ENCODE peak calls at places on chromosomes 7 and 10, in five cellular contexts. H is AG04450, W is PC-3, B is Calu3, E is cardiac fibroblast. Q is an unnamed sample.
A peak's percentile ranks its signal among the peaks of the same experiment; 100 is the strongest.

GRCh38 chr7:55019329-55019690 is 493 bp downstream of the EGFR start:
- DNase-seq in H (no peak), B (peak; percentile 78), W (peak; percentile 34), E (peak; percentile 42), Q (no peak)

GRCh38 chr7:101804642-101805401 is 12.6 kb upstream of the CUX1 start:
- DNase-seq in W (peak; percentile 53), H (no peak), E (no peak), B (peak; percentile 49), Q (no peak)

GRCh38 chr7:154794147-154794780 is 208.7 kb downstream of the PAXIP1 start:
- DNase-seq in H (no peak), B (no peak), E (no peak), W (peak; percentile 2), Q (no peak)

GRCh38 chr7:74020396-74020795 is 7.6 kb upstream of the ELN start:
- DNase-seq in W (no peak), B (no peak), H (no peak), E (no peak), Q (no peak)

GRCh38 chr10:66258693-66259092 is 667.1 kb upstream of the LRRTM3 start:
- DNase-seq in H (no peak), W (no peak), E (no peak), B (no peak), Q (no peak)

GRCh38 chr7:105691029-105691691 is 109.9 kb upstream of the EFCAB10 start:
- DNase-seq in B (no peak), H (peak; percentile 34), E (peak; percentile 52), W (peak; percentile 35), Q (peak; percentile 56)

GRCh38 chr7:47285860-47286491 is 295.9 kb downstream of the TNS3 start:
- DNase-seq in H (no peak), E (peak; percentile 17), B (no peak), W (no peak), Q (peak; percentile 93)

GRCh38 chr10:24727811-24728210 is 4.1 kb upstream of the ARHGAP21 start:
- DNase-seq in H (no peak), W (no peak), B (peak; percentile 14), E (peak; percentile 34), Q (no peak)

GRCh38 chr10:78774999-78775711 is 293.6 kb upstream of the ZMIZ1 start:
- DNase-seq in B (no peak), E (no peak), W (no peak), H (peak; percentile 23), Q (no peak)

GRCh38 chr10:70478191-70479160 is at the start of gene PALD1:
- DNase-seq in W (peak; percentile 70), E (peak; percentile 36), B (peak; percentile 51), H (no peak), Q (no peak)

GRCh38 chr7:55973747-55974250 is 9.4 kb downstream of the NIPSNAP2 start:
- DNase-seq in B (no peak), E (no peak), W (no peak), H (no peak), Q (no peak)

GRCh38 chr7:81516898-81517297 is 252.9 kb downstream of the HGF start:
- DNase-seq in B (no peak), E (no peak), W (peak; percentile 55), H (no peak), Q (no peak)

GRCh38 chr10:5812283-5813090 is 747 bp downstream of the GDI2 start:
- DNase-seq in E (peak; percentile 22), B (peak; percentile 42), H (no peak), W (no peak), Q (no peak)

GRCh38 chr7:21908746-21909145 is 37.0 kb downstream of the CDCA7L start:
- DNase-seq in E (no peak), B (no peak), H (no peak), W (no peak), Q (no peak)

GRCh38 chr7:69465262-69465661 is 133.0 kb upstream of the AUTS2 start:
- DNase-seq in H (no peak), E (no peak), B (no peak), W (no peak), Q (no peak)

GRCh38 chr7:109092268-109092667 is 522.6 kb downstream of the DNAJB9 start:
- DNase-seq in W (no peak), B (no peak), E (no peak), H (no peak), Q (no peak)
- TF ChIP-seq CTCF in W (peak; percentile 21), B (no peak), E (no peak), H (no peak), Q (no peak)

GRCh38 chr10:22252286-22252800 is 34.5 kb upstream of the EBLN1 start:
- DNase-seq in E (peak; percentile 73), H (no peak), B (peak; percentile 32), W (no peak), Q (no peak)

GRCh38 chr10:22250897-22251605 is 33.2 kb upstream of the EBLN1 start:
- DNase-seq in H (no peak), E (peak; percentile 41), B (no peak), W (peak; percentile 31), Q (no peak)

GRCh38 chr10:22252801-22253577 is 35.2 kb upstream of the EBLN1 start:
- DNase-seq in B (peak; percentile 27), H (no peak), W (no peak), E (no peak), Q (no peak)

GRCh38 chr10:22253578-22253882 is 35.7 kb upstream of the EBLN1 start:
- DNase-seq in B (no peak), E (no peak), W (no peak), H (no peak), Q (no peak)

DNA sequence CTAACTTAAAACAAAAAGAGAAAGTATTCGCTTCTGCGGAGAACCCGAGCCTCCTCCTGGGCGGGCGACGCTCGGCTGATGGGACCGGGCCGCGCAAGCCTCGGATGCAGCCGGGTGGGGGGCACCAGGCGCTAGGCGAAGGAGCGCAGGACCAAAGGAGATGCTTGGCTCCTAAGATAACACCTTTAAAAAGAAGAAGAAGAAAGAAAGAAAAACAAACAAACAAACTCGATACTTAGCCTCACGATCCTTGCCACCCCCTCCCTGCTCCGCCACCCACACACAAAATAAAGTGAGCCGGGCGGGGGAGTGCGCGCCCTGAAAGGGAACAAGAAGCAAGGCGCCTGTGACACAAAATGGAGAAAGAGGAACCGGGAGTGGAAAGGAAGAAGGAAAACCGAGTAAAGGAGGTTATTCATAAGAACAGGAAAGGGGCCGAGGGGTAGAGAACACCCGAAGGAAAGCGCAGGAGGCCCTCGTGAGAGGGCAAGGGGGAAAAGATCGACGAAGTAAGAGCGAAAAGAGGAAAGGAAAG is 34.0 kb upstream of the EBLN1 start:
- DNase-seq in B (peak; percentile 54), W (peak; percentile 48), H (no peak), E (peak; percentile 65), Q (no peak)
- TF ChIP-seq CTCF in B (no peak), W (no peak), H (no peak), E (no peak), Q (no peak)

GRCh38 chr10:113049881-113050280 is 99.8 kb downstream of the TCF7L2 start:
- DNase-seq in B (no peak), W (no peak), H (no peak), E (no peak), Q (no peak)

GRCh38 chr10:113051456-113051855 is 101.4 kb downstream of the TCF7L2 start:
- DNase-seq in E (no peak), W (no peak), B (no peak), H (no peak), Q (no peak)

GRCh38 chr10:113053881-113054280 is 103.8 kb downstream of the TCF7L2 start:
- DNase-seq in H (no peak), B (no peak), W (no peak), E (no peak), Q (no peak)

GRCh38 chr10:113053091-113053490 is 103.0 kb downstream of the TCF7L2 start:
- DNase-seq in W (no peak), E (no peak), H (no peak), B (no peak), Q (no peak)

DNA sequence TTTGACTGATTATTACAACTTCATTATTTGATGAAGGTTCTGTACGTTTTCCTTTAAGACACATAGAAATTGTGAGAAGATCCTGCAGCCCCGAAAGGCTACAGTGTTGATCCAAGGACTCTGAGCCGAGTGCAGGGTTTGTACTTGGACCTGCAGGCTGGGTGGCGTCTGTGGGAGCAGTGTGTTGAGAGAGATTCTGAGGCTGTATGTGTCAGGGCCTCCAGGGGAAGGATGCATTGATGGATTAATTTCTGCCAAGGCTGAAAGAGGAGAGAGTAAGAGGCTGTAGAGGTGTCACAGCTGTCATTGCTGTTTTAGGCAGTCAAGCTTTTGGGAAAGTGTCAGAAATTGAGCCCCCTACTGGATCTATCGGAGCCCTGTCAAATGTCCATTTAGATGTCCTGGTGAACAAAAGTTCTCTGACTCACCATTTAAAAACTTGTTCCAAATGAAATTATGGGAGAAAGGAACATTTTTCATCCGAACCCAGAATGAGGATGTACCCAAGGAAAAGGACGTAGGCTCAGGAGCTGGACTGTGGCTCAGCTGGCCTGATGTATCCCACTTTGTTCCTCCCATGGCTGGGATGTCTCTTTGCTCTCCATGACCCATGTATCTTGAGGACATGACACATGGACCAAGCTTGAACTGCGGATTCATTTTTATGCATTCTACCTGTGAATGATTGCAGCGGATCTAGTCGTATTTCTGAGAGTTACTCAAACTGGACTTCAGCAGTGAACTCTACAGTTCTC is 102.2 kb downstream of the TCF7L2 start:
- DNase-seq in W (peak; percentile 14), B (no peak), H (no peak), E (no peak), Q (no peak)
- TF ChIP-seq CTCF in W (peak; percentile 44), B (no peak), H (peak; percentile 26), E (peak; percentile 30), Q (peak; percentile 9)

DNA sequence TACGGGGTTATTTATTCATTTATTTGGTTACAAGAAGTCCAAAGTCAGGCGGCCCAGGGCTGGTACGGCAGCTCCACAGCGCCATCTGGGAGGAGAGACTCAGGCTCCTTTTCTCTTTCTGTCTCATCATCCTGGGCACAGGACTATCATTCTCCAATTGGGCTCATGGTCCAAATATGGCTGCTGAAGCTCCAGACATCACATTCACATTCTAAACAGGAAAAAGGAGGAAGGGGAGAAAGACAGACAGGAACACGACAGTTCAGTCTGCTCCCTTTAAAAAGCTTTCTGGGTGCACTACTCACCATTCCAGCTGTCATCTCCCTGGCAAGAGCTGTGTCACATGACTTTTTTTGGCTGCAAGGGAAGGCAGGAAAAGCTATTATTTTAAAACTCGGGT is 74.4 kb upstream of the PDZD8 start:
- DNase-seq in E (no peak), W (peak; percentile 27), B (peak; percentile 10), H (no peak), Q (no peak)
- TF ChIP-seq CTCF in E (peak; percentile 14), W (peak; percentile 59), B (no peak), H (peak; percentile 10), Q (peak; percentile 10)

GRCh38 chr10:111039522-111039921 is 37.3 kb upstream of the ADRA2A start:
- DNase-seq in W (no peak), B (no peak), H (no peak), E (no peak), Q (no peak)

GRCh38 chr10:111034598-111035310 is 42.1 kb upstream of the ADRA2A start:
- DNase-seq in H (no peak), W (no peak), B (no peak), E (peak; percentile 38), Q (no peak)

GRCh38 chr10:111035542-111035941 is 41.3 kb upstream of the ADRA2A start:
- DNase-seq in E (peak; percentile 4), H (no peak), B (no peak), W (no peak), Q (no peak)

DNA sequence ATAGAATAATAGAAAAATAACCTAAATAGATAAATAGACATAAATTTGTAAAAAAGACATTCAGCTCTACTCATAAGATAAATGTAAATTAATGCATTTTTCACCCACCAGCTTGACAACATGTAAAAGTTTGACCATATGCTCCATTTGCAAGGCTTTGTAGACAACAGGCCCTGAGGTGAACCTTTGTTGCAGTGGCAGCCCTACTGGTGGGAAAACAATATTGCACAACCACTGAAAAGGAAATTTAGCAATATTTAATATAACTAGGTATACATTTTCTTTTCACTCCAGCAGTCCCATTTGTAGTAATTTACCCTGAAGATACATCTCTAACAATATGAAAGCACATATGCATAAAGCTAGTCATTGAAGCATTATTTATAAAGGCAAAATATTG is 39.0 kb upstream of the ADRA2A start:
- DNase-seq in E (peak; percentile 14), W (peak; percentile 6), B (no peak), H (no peak), Q (no peak)
- TF ChIP-seq CTCF in E (peak; percentile 45), W (peak; percentile 37), B (no peak), H (peak; percentile 33), Q (no peak)

Q was measured in AG09319.